ENCODE peak calls at places on chromosomes 7 and 10, in seven cellular contexts. One of them, this sample, is unnamed.

GRCh38 chr10:17669185-17669872 is 25.4 kb downstream of the STAM start:
- DNase-seq in activated T-cell treated with anti-CD3 and anti-CD28 coated beads for 24 hours: peak
- DNase-seq in suprapubic skin: no peak
- DNase-seq in NCI-H510A: no peak
- DNase-seq in memory B cell: peak
- DNase-seq in DND-41: no peak
- DNase-seq in cardiac fibroblast: no peak
- DNase-seq in this sample: peak

GRCh38 chr7:156094350-156095146 is 282.3 kb upstream of the SHH start:
- DNase-seq in activated T-cell treated with anti-CD3 and anti-CD28 coated beads for 24 hours: no peak
- DNase-seq in suprapubic skin: no peak
- DNase-seq in NCI-H510A: no peak
- DNase-seq in memory B cell: no peak
- DNase-seq in DND-41: no peak
- DNase-seq in cardiac fibroblast: no peak
- DNase-seq in this sample: no peak

GRCh38 chr10:110354322-110354766 is 49.6 kb upstream of the SMNDC1 start:
- DNase-seq in activated T-cell treated with anti-CD3 and anti-CD28 coated beads for 24 hours: peak
- DNase-seq in suprapubic skin: no peak
- DNase-seq in NCI-H510A: no peak
- DNase-seq in memory B cell: peak
- DNase-seq in DND-41: peak
- DNase-seq in cardiac fibroblast: peak
- DNase-seq in this sample: peak

GRCh38 chr7:47651355-47652317 is 69.7 kb upstream of the TNS3 start:
- DNase-seq in activated T-cell treated with anti-CD3 and anti-CD28 coated beads for 24 hours: no peak
- DNase-seq in suprapubic skin: no peak
- DNase-seq in NCI-H510A: no peak
- DNase-seq in memory B cell: no peak
- DNase-seq in DND-41: no peak
- DNase-seq in cardiac fibroblast: peak
- DNase-seq in this sample: no peak

GRCh38 chr10:35908451-35908850 is 266.4 kb upstream of the FZD8 start:
- DNase-seq in activated T-cell treated with anti-CD3 and anti-CD28 coated beads for 24 hours: no peak
- DNase-seq in suprapubic skin: no peak
- DNase-seq in NCI-H510A: no peak
- DNase-seq in memory B cell: no peak
- DNase-seq in DND-41: no peak
- DNase-seq in cardiac fibroblast: peak
- DNase-seq in this sample: no peak

GRCh38 chr10:64286533-64286932 is 765.3 kb downstream of the REEP3 start:
- DNase-seq in activated T-cell treated with anti-CD3 and anti-CD28 coated beads for 24 hours: no peak
- DNase-seq in suprapubic skin: no peak
- DNase-seq in NCI-H510A: no peak
- DNase-seq in memory B cell: no peak
- DNase-seq in DND-41: no peak
- DNase-seq in cardiac fibroblast: no peak
- DNase-seq in this sample: no peak

GRCh38 chr10:14554091-14554842 is 220.4 kb downstream of the FAM107B start:
- DNase-seq in activated T-cell treated with anti-CD3 and anti-CD28 coated beads for 24 hours: no peak
- DNase-seq in suprapubic skin: no peak
- DNase-seq in NCI-H510A: no peak
- DNase-seq in memory B cell: no peak
- DNase-seq in DND-41: no peak
- DNase-seq in cardiac fibroblast: no peak
- DNase-seq in this sample: no peak

GRCh38 chr10:132408367-132408781 is 11.4 kb downstream of the PWWP2B start:
- DNase-seq in activated T-cell treated with anti-CD3 and anti-CD28 coated beads for 24 hours: no peak
- DNase-seq in suprapubic skin: no peak
- DNase-seq in NCI-H510A: peak
- DNase-seq in memory B cell: no peak
- DNase-seq in DND-41: no peak
- DNase-seq in cardiac fibroblast: no peak
- DNase-seq in this sample: no peak

GRCh38 chr10:61606971-61607907 is 55.5 kb upstream of the CABCOCO1 start:
- DNase-seq in activated T-cell treated with anti-CD3 and anti-CD28 coated beads for 24 hours: no peak
- DNase-seq in suprapubic skin: no peak
- DNase-seq in NCI-H510A: no peak
- DNase-seq in memory B cell: no peak
- DNase-seq in DND-41: no peak
- DNase-seq in cardiac fibroblast: peak
- DNase-seq in this sample: no peak

GRCh38 chr10:137606-138005 is 2.4 kb downstream of the ZMYND11 start:
- DNase-seq in activated T-cell treated with anti-CD3 and anti-CD28 coated beads for 24 hours: no peak
- DNase-seq in suprapubic skin: no peak
- DNase-seq in NCI-H510A: no peak
- DNase-seq in memory B cell: no peak
- DNase-seq in DND-41: no peak
- DNase-seq in cardiac fibroblast: peak
- DNase-seq in this sample: no peak

GRCh38 chr7:42625391-42625790 is 286.5 kb downstream of the C7orf25 start:
- DNase-seq in activated T-cell treated with anti-CD3 and anti-CD28 coated beads for 24 hours: no peak
- DNase-seq in suprapubic skin: no peak
- DNase-seq in NCI-H510A: no peak
- DNase-seq in memory B cell: no peak
- DNase-seq in DND-41: no peak
- DNase-seq in cardiac fibroblast: no peak
- DNase-seq in this sample: no peak

GRCh38 chr7:41193738-41194287 is 509.1 kb downstream of the INHBA start:
- DNase-seq in activated T-cell treated with anti-CD3 and anti-CD28 coated beads for 24 hours: no peak
- DNase-seq in suprapubic skin: no peak
- DNase-seq in NCI-H510A: no peak
- DNase-seq in memory B cell: no peak
- DNase-seq in DND-41: no peak
- DNase-seq in cardiac fibroblast: no peak
- DNase-seq in this sample: no peak

GRCh38 chr7:131111-132094 is 61.0 kb upstream of the FAM20C start:
- DNase-seq in activated T-cell treated with anti-CD3 and anti-CD28 coated beads for 24 hours: no peak
- DNase-seq in suprapubic skin: no peak
- DNase-seq in NCI-H510A: no peak
- DNase-seq in memory B cell: no peak
- DNase-seq in DND-41: no peak
- DNase-seq in cardiac fibroblast: no peak
- DNase-seq in this sample: no peak

GRCh38 chr7:77288676-77289320 is 89.2 kb upstream of the FGL2 start:
- DNase-seq in activated T-cell treated with anti-CD3 and anti-CD28 coated beads for 24 hours: no peak
- DNase-seq in suprapubic skin: no peak
- DNase-seq in NCI-H510A: no peak
- DNase-seq in memory B cell: no peak
- DNase-seq in DND-41: no peak
- DNase-seq in cardiac fibroblast: no peak
- DNase-seq in this sample: no peak

GRCh38 chr10:30990971-30991646 is 40.6 kb downstream of the ZNF438 start:
- DNase-seq in activated T-cell treated with anti-CD3 and anti-CD28 coated beads for 24 hours: no peak
- DNase-seq in suprapubic skin: no peak
- DNase-seq in NCI-H510A: no peak
- DNase-seq in memory B cell: no peak
- DNase-seq in DND-41: no peak
- DNase-seq in cardiac fibroblast: no peak
- DNase-seq in this sample: no peak

GRCh38 chr7:38584443-38585210 is 46.5 kb downstream of the AMPH start:
- DNase-seq in activated T-cell treated with anti-CD3 and anti-CD28 coated beads for 24 hours: no peak
- DNase-seq in suprapubic skin: no peak
- DNase-seq in NCI-H510A: no peak
- DNase-seq in memory B cell: no peak
- DNase-seq in DND-41: no peak
- DNase-seq in cardiac fibroblast: peak
- DNase-seq in this sample: no peak

GRCh38 chr10:71242621-71243009 is 30.2 kb downstream of the UNC5B start:
- DNase-seq in activated T-cell treated with anti-CD3 and anti-CD28 coated beads for 24 hours: no peak
- DNase-seq in suprapubic skin: no peak
- DNase-seq in NCI-H510A: no peak
- DNase-seq in memory B cell: no peak
- DNase-seq in DND-41: no peak
- DNase-seq in cardiac fibroblast: no peak
- DNase-seq in this sample: no peak

GRCh38 chr10:126240483-126240882 is 147.8 kb downstream of the ADAM12 start:
- DNase-seq in activated T-cell treated with anti-CD3 and anti-CD28 coated beads for 24 hours: no peak
- DNase-seq in suprapubic skin: no peak
- DNase-seq in NCI-H510A: peak
- DNase-seq in memory B cell: no peak
- DNase-seq in DND-41: no peak
- DNase-seq in cardiac fibroblast: no peak
- DNase-seq in this sample: no peak

GRCh38 chr7:151786241-151786640 is 90.7 kb downstream of the PRKAG2 start:
- DNase-seq in activated T-cell treated with anti-CD3 and anti-CD28 coated beads for 24 hours: no peak
- DNase-seq in suprapubic skin: no peak
- DNase-seq in NCI-H510A: no peak
- DNase-seq in memory B cell: no peak
- DNase-seq in DND-41: no peak
- DNase-seq in cardiac fibroblast: no peak
- DNase-seq in this sample: no peak

GRCh38 chr7:82468435-82468834 is 24.9 kb upstream of the CACNA2D1 start:
- DNase-seq in activated T-cell treated with anti-CD3 and anti-CD28 coated beads for 24 hours: no peak
- DNase-seq in suprapubic skin: no peak
- DNase-seq in NCI-H510A: no peak
- DNase-seq in memory B cell: no peak
- DNase-seq in DND-41: no peak
- DNase-seq in cardiac fibroblast: peak
- DNase-seq in this sample: no peak

GRCh38 chr10:103835121-103836045 is 20.0 kb downstream of the SH3PXD2A start:
- DNase-seq in activated T-cell treated with anti-CD3 and anti-CD28 coated beads for 24 hours: no peak
- DNase-seq in suprapubic skin: no peak
- DNase-seq in NCI-H510A: no peak
- DNase-seq in memory B cell: no peak
- DNase-seq in DND-41: no peak
- DNase-seq in cardiac fibroblast: peak
- DNase-seq in this sample: no peak

This sample was measured in T follicular helper cell.